ENCODE peak calls at places on chromosomes 6 and 20, in five cellular contexts. Z is omental fat pad; D is kidney glomerular epithelial cell; Y is activated CD4-positive, alpha-beta T cell treated with anti-CD3 and anti-CD28 coated beads, Interleukin-2, amount 50 U/mL, for 1 hour; I is T-cell. E is an unnamed sample.

GRCh38 chr6:142322066-142322465 is 20.3 kb downstream of the ADGRG6 start:
- DNase-seq in Z (no peak), D (peak), Y (no peak), I (no peak), E (no peak)

GRCh38 chr6:158622545-158623190 is 21.9 kb downstream of the DYNLT1 start:
- DNase-seq in Z (no peak), D (no peak), Y (no peak), I (no peak), E (no peak)

GRCh38 chr20:62010551-62011402 is 54.9 kb downstream of the TAF4 start:
- DNase-seq in Z (no peak), D (peak), Y (peak), I (peak), E (no peak)

GRCh38 chr6:56899311-56899710 is 55.6 kb upstream of the BEND6 start:
- DNase-seq in Z (no peak), D (peak), Y (no peak), I (no peak), E (no peak)

GRCh38 chr6:30327232-30327746 is 562 bp downstream of the TRIM39 start:
- DNase-seq in Z (no peak), D (no peak), Y (no peak), I (no peak), E (no peak)

GRCh38 chr6:105711216-105711615 is 308.3 kb upstream of the PREP start:
- DNase-seq in Z (no peak), D (no peak), Y (no peak), I (no peak), E (no peak)

GRCh38 chr6:157840261-157840660 is 17.2 kb downstream of the SNX9 start:
- DNase-seq in Z (no peak), D (no peak), Y (no peak), I (no peak), E (no peak)

GRCh38 chr6:150606258-150607043 is 6.8 kb downstream of the PLEKHG1 start:
- DNase-seq in Z (no peak), D (no peak), Y (no peak), I (no peak), E (no peak)

GRCh38 chr6:165766026-165766425 is 103.0 kb upstream of the PDE10A start:
- DNase-seq in Z (no peak), D (no peak), Y (no peak), I (no peak), E (no peak)

GRCh38 chr20:19661717-19662637 is 96.1 kb upstream of the RIN2 start:
- DNase-seq in Z (peak), D (peak), Y (peak), I (peak), E (no peak)

GRCh38 chr20:50320005-50320909 is 129.6 kb downstream of the CEBPB start:
- DNase-seq in Z (no peak), D (no peak), Y (no peak), I (no peak), E (no peak)

GRCh38 chr6:169119669-169120068 is 134.0 kb downstream of the THBS2 start:
- DNase-seq in Z (no peak), D (no peak), Y (no peak), I (no peak), E (no peak)

GRCh38 chr6:35327349-35328027 is 14.9 kb upstream of the PPARD start:
- DNase-seq in Z (no peak), D (peak), Y (peak), I (peak), E (peak)

GRCh38 chr6:167150815-167151557 is 6.8 kb downstream of the GPR31 start:
- DNase-seq in Z (no peak), D (no peak), Y (no peak), I (no peak), E (no peak)